ENCODE peak calls at places on chromosomes 11 and 22, in eight cellular contexts. S is mesenchymal stem cell, Q is H1, R is adrenal gland, L is kidney epithelial cell, T is tibial nerve, N is lung, D is astrocyte. J is an unnamed sample.

GRCh38 chr11:101428918-101429317 is 154.9 kb downstream of the TRPC6 start:
- DNase-seq in Q (no peak), T (no peak), S (peak; percentile 57), D (no peak), L (no peak), R (no peak), N (no peak), J (peak; percentile 52)

GRCh38 chr22:38273135-38273761 is 438 bp upstream of the TMEM184B start:
- DNase-seq in L (no peak), Q (no peak), D (no peak), T (no peak), R (no peak), S (peak; percentile 23), N (no peak), J (no peak)

GRCh38 chr11:104705475-104706195 is 192.6 kb downstream of the CASP12 start:
- DNase-seq in N (peak; percentile 49), T (peak; percentile 29), R (peak; percentile 57), S (peak; percentile 39), L (no peak), Q (no peak), D (peak; percentile 38), J (peak; percentile 72)

GRCh38 chr11:122192634-122193245 is 76.7 kb upstream of the BLID start:
- DNase-seq in Q (no peak), S (peak; percentile 73), R (no peak), N (no peak), D (peak; percentile 72), L (no peak), T (no peak), J (peak; percentile 51)

GRCh38 chr11:66157182-66157864 is 87.3 kb downstream of the PACS1 start:
- DNase-seq in Q (no peak), S (no peak), L (no peak), R (no peak), T (no peak), D (no peak), N (no peak), J (peak; percentile 26)

GRCh38 chr11:104898685-104899013 is 389 bp upstream of the CASP12 start:
- DNase-seq in D (no peak), N (no peak), L (no peak), R (no peak), Q (no peak), T (no peak), S (no peak), J (no peak)

GRCh38 chr11:134398644-134399292 is 13.3 kb downstream of the B3GAT1 start:
- DNase-seq in S (no peak), N (no peak), Q (no peak), T (no peak), R (no peak), L (no peak), D (no peak), J (no peak)

GRCh38 chr11:111514216-111515031 is at the start of gene HOATZ:
- DNase-seq in Q (peak; percentile 41), R (no peak), N (no peak), T (no peak), S (peak; percentile 51), L (no peak), D (no peak), J (no peak)

GRCh38 chr22:35892192-35892591 is 136.4 kb downstream of the RBFOX2 start:
- DNase-seq in T (no peak), Q (no peak), S (peak; percentile 59), D (peak; percentile 87), L (no peak), N (no peak), R (peak; percentile 38), J (peak; percentile 64)

GRCh38 chr11:36793542-36793926 is 195.5 kb upstream of the RAG2 start:
- DNase-seq in D (no peak), R (no peak), N (no peak), Q (no peak), T (no peak), L (no peak), S (no peak), J (no peak)

GRCh38 chr22:36733271-36733670 is 29.7 kb upstream of the CACNG2 start:
- DNase-seq in R (no peak), T (no peak), N (no peak), L (no peak), D (no peak), Q (no peak), S (no peak), J (no peak)

GRCh38 chr11:117580866-117581265 is 216.2 kb downstream of the DSCAML1 start:
- DNase-seq in N (no peak), S (no peak), D (no peak), T (no peak), L (no peak), R (no peak), Q (no peak), J (no peak)

GRCh38 chr22:49235463-49236300 is 592.0 kb downstream of the BRD1 start:
- DNase-seq in Q (no peak), S (no peak), T (no peak), L (no peak), D (no peak), R (no peak), N (peak; percentile 18), J (no peak)

GRCh38 chr22:35488513-35488912 is 52.1 kb upstream of the RASD2 start:
- DNase-seq in R (no peak), Q (no peak), S (no peak), T (no peak), L (no peak), N (no peak), D (no peak), J (no peak)

GRCh38 chr22:50473088-50473487 is 1.7 kb downstream of the SBF1 start:
- DNase-seq in N (no peak), S (no peak), L (no peak), Q (no peak), D (no peak), T (no peak), R (no peak), J (peak; percentile 20)

GRCh38 chr11:37952035-37952434 is 1354.0 kb upstream of the RAG2 start:
- DNase-seq in D (no peak), R (no peak), S (no peak), L (no peak), N (no peak), Q (no peak), T (no peak), J (no peak)

GRCh38 chr11:106627694-106628093 is 390.6 kb downstream of the GUCY1A2 start:
- DNase-seq in L (no peak), R (no peak), D (no peak), Q (no peak), S (no peak), T (no peak), N (no peak), J (peak; percentile 44)

GRCh38 chr11:129814244-129814992 is 1.2 kb upstream of the TMEM45B start:
- DNase-seq in S (no peak), T (no peak), N (no peak), Q (no peak), R (no peak), D (no peak), L (no peak), J (no peak)

DNA sequence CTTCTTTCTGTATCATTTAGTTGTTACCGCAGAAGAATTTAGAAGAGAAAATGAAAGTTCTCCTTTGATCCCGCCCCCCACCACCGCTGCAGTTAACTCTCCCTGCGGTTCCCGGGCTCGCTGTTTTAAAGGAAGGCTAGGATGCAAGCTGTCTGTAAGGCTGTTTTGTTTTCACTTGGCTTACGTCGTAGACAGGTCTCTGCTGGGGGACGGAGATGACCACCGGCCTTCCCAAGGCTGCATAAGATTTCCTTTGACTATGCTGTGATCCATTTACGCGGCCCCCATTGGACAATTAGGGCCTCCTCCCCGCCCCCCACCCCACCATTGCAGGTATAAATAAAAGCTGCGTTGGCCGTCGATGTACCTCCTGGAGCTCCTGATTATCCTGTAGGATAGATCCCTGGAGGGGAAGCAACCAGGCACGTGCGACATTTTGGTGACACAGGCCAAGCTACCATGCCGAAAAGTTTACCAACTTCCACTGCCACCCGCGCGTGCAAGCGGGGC is 1.4 kb upstream of the CPT1A start:
- DNase-seq in Q (no peak), L (no peak), S (peak; percentile 74), D (no peak), R (no peak), N (no peak), T (no peak), J (no peak)
- H3K4me3 ChIP-seq in Q (peak overlapping the region; percentile 9), L (peak overlapping the region; percentile 4), S (peak overlapping the region; percentile 83), D (peak overlapping the region; percentile 53), R (peak overlapping the region; percentile 40), N (no peak overlapping the region), T (peak overlapping the region; percentile 20), J (peak overlapping the region; percentile 46)

GRCh38 chr22:30539368-30539767 is 7.2 kb downstream of the SEC14L6 start:
- DNase-seq in N (no peak), R (no peak), S (no peak), Q (no peak), L (no peak), D (no peak), T (no peak), J (no peak)
- H3K27me3 ChIP-seq in N (no peaks in the 10 kb centered on the region), R (no peaks in the 10 kb centered on the region), S (no peaks in the 10 kb centered on the region), Q (peaks cover 13% of the 10 kb centered on the region), L (no peaks in the 10 kb centered on the region), D (peaks cover 8% of the 10 kb centered on the region), T (no peaks in the 10 kb centered on the region), J (peaks cover 5% of the 10 kb centered on the region)

GRCh38 chr11:23973244-23973643 is 523.6 kb upstream of the LUZP2 start:
- DNase-seq in R (no peak), Q (no peak), N (no peak), T (no peak), S (no peak), L (no peak), D (peak; percentile 38), J (no peak)

GRCh38 chr11:23974046-23974445 is 522.8 kb upstream of the LUZP2 start:
- DNase-seq in L (no peak), S (no peak), T (no peak), N (no peak), D (peak; percentile 32), R (no peak), Q (no peak), J (peak; percentile 62)

GRCh38 chr11:23976776-23977380 is 520.0 kb upstream of the LUZP2 start:
- DNase-seq in D (peak; percentile 56), S (peak; percentile 66), L (no peak), Q (no peak), N (no peak), R (no peak), T (no peak), J (no peak)

DNA sequence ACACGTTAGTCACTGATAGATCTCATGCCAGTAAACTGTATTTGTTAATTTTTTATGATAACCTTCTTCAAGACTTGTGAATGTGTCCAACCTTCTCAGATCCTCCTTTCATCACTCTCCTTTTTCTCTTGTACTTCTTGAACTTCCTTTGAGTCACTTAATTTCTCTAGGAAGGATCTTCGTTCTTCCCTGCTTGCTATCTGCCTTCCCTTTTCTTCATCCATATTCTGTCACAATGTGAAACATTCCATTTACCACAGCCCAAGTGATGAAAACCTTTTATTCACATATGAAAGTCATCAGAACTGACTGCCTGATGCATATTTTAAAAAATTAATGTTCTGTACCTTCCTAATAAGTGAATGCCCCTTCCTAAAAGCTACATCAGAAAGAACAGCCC is 520.5 kb upstream of the LUZP2 start:
- DNase-seq in N (no peak), S (peak; percentile 47), D (peak; percentile 34), R (no peak), T (no peak), Q (no peak), L (no peak), J (no peak)
- H3K4me3 ChIP-seq in N (no peak overlapping the region), S (no peak overlapping the region), D (no peak overlapping the region), R (no peak overlapping the region), T (no peak overlapping the region), Q (no peak overlapping the region), L (no peak overlapping the region), J (no peak overlapping the region)

DNA sequence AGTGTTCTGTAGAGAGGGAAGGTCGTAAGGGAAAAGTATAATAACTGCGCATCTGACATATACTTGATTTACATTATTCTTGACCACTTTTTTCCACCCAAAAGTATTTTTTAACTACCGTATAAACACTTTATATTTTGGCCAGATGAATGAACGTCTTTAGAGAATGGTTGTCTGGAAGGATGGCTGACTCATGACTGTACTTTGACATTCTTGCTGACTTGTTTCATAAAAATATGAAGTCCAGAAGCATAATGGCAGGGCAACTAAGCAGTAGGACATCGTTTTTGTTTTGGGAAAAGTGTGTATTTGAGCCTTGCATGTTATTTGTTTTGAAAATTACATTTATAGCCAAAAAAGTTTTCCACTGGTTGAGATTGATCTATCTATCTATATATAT is 110.0 kb downstream of the OSBP2 start:
- DNase-seq in D (peak; percentile 12), Q (no peak), T (no peak), N (no peak), S (no peak), L (no peak), R (no peak), J (no peak)
- H3K27me3 ChIP-seq in D (peaks cover 15% of the 10 kb centered on the region), Q (peaks cover 35% of the 10 kb centered on the region), T (no peaks in the 10 kb centered on the region), N (no peaks in the 10 kb centered on the region), S (peaks cover 46% of the 10 kb centered on the region), L (peaks cover 32% of the 10 kb centered on the region), R (no peaks in the 10 kb centered on the region), J (peaks cover 4% of the 10 kb centered on the region)

J was measured in bronchial epithelial cell.